ENCODE peak calls at places on chromosomes 11 and 22, in six cellular contexts. L is GM13976; O is thoracic aorta; N is mammary epithelial cell; T is uterus; P is CD8-positive, alpha-beta T cell. B is an unnamed sample.

GRCh38 chr11:99069831-99070444 is 49.2 kb downstream of the CNTN5 start:
- DNase-seq in O (no peak), N (peak; percentile 0), T (no peak), L (no peak), P (no peak), B (no peak)

GRCh38 chr11:63670738-63671321 is 346 bp downstream of the ATL3 start:
- DNase-seq in O (no peak), P (peak; percentile 28), N (peak; percentile 44), L (peak; percentile 67), T (peak; percentile 61), B (peak; percentile 72)

GRCh38 chr11:31442086-31442485 is 67.3 kb downstream of the IMMP1L start:
- DNase-seq in O (no peak), L (no peak), P (no peak), T (no peak), N (no peak), B (no peak)

GRCh38 chr11:104925850-104926249 is 27.6 kb upstream of the CASP12 start:
- DNase-seq in P (no peak), L (no peak), T (no peak), N (no peak), O (no peak), B (no peak)

GRCh38 chr11:134476435-134477021 is 64.5 kb upstream of the B3GAT1 start:
- DNase-seq in T (no peak), N (no peak), L (no peak), O (no peak), P (no peak), B (no peak)

GRCh38 chr11:109267293-109268095 is 154.5 kb upstream of the C11orf87 start:
- DNase-seq in L (no peak), T (no peak), O (no peak), P (no peak), N (peak; percentile 78), B (no peak)

GRCh38 chr11:44823920-44824704 is 97.3 kb downstream of the TSPAN18 start:
- DNase-seq in N (no peak), O (no peak), L (no peak), T (no peak), P (no peak), B (no peak)

GRCh38 chr22:19143967-19144400 is 467 bp downstream of the ESS2 start:
- DNase-seq in P (peak; percentile 29), O (no peak), T (no peak), N (peak; percentile 24), L (no peak), B (no peak)

GRCh38 chr22:37020192-37020479 is 594 bp downstream of the MPST start:
- DNase-seq in T (peak; percentile 27), L (no peak), O (no peak), N (peak; percentile 56), P (no peak), B (no peak)

GRCh38 chr22:22787805-22788459 is 99.7 kb upstream of the IGLL5 start:
- DNase-seq in L (peak; percentile 83), O (no peak), N (peak; percentile 12), P (peak; percentile 76), T (peak; percentile 24), B (peak; percentile 66)

GRCh38 chr11:79768343-79768742 is 327.5 kb upstream of the TENM4 start:
- DNase-seq in P (no peak), T (no peak), O (no peak), L (no peak), N (no peak), B (no peak)

GRCh38 chr11:17473071-17473744 is 3.4 kb downstream of the ABCC8 start:
- DNase-seq in P (no peak), O (no peak), N (peak; percentile 11), L (no peak), T (no peak), B (no peak)

GRCh38 chr11:111312076-111312475 is 13.7 kb downstream of the POU2AF3 start:
- DNase-seq in O (no peak), P (no peak), T (no peak), L (no peak), N (no peak), B (no peak)

GRCh38 chr22:38866399-38867123 is 5.5 kb downstream of the CBX6 start:
- DNase-seq in O (no peak), P (no peak), N (no peak), L (no peak), T (peak; percentile 17), B (no peak)

GRCh38 chr11:20559523-20560300 is 39.7 kb upstream of the SLC6A5 start:
- DNase-seq in L (no peak), P (no peak), N (peak; percentile 80), T (no peak), O (no peak), B (no peak)

GRCh38 chr22:23256986-23257888 is 76.9 kb downstream of the BCR start:
- DNase-seq in N (peak; percentile 32), L (no peak), T (peak; percentile 72), O (peak; percentile 65), P (no peak), B (peak; percentile 74)

GRCh38 chr11:30155428-30155827 is 75.4 kb upstream of the FSHB start:
- DNase-seq in L (no peak), O (no peak), P (no peak), T (no peak), N (no peak), B (no peak)

GRCh38 chr22:46576556-46577351 is 39.3 kb upstream of the CELSR1 start:
- DNase-seq in N (peak; percentile 39), L (peak; percentile 92), T (peak; percentile 53), P (peak; percentile 65), O (no peak), B (peak; percentile 80)

GRCh38 chr22:44671742-44672141 is 30.3 kb upstream of the PRR5 start:
- DNase-seq in O (no peak), T (no peak), L (no peak), N (peak; percentile 42), P (no peak), B (no peak)

GRCh38 chr22:37681556-37682049 is 4.5 kb upstream of the NOL12 start:
- DNase-seq in P (peak; percentile 78), N (peak; percentile 79), L (peak; percentile 85), O (no peak), T (peak; percentile 76), B (peak; percentile 76)

GRCh38 chr11:88629496-88629895 is 292.0 kb upstream of the CTSC start:
- DNase-seq in L (no peak), N (peak; percentile 2), T (no peak), O (no peak), P (no peak), B (no peak)

GRCh38 chr11:6962673-6963072 is 36.4 kb downstream of the ZNF215 start:
- DNase-seq in N (no peak), O (no peak), P (no peak), T (no peak), L (no peak), B (no peak)

GRCh38 chr22:38243007-38243775 is 29.6 kb downstream of the TMEM184B start:
- DNase-seq in P (no peak), N (peak; percentile 22), L (no peak), O (no peak), T (no peak), B (no peak)

GRCh38 chr11:110125632-110126031 is 32.4 kb downstream of the ZC3H12C start:
- DNase-seq in N (peak; percentile 34), P (no peak), O (no peak), L (no peak), T (no peak), B (no peak)

GRCh38 chr11:71420455-71421241 is 27.5 kb downstream of the DHCR7 start:
- DNase-seq in P (no peak), O (no peak), L (no peak), T (no peak), N (peak; percentile 21), B (no peak)

GRCh38 chr11:119774180-119774763 is 45.3 kb upstream of the NECTIN1 start:
- DNase-seq in P (no peak), N (peak; percentile 29), O (no peak), T (no peak), L (no peak), B (peak; percentile 18)
- TF ChIP-seq CTCF in P (no peak), N (no peak), O (no peak), T (no peak), L (no peak), B (no peak)

GRCh38 chr11:118659314-118659939 is 20.0 kb downstream of the TREH start:
- DNase-seq in N (peak; percentile 58), T (peak; percentile 95), P (peak; percentile 91), O (peak; percentile 91), L (peak; percentile 97), B (peak; percentile 94)

GRCh38 chr11:118657709-118658108 is 21.7 kb downstream of the TREH start:
- DNase-seq in T (no peak), O (no peak), N (no peak), P (no peak), L (no peak), B (no peak)

GRCh38 chr11:118657238-118657637 is 22.2 kb downstream of the TREH start:
- DNase-seq in T (no peak), L (no peak), N (no peak), P (no peak), O (no peak), B (no peak)

GRCh38 chr11:118659956-118660645 is 19.3 kb downstream of the TREH start:
- DNase-seq in T (no peak), O (no peak), L (no peak), N (no peak), P (no peak), B (no peak)

GRCh38 chr11:118658372-118659313 is 20.8 kb downstream of the TREH start:
- DNase-seq in L (no peak), P (no peak), T (peak; percentile 41), N (no peak), O (no peak), B (no peak)
- TF ChIP-seq CTCF in L (no peak), P (no peak), T (no peak), N (peak; percentile 23), O (peak; percentile 20), B (no peak)

GRCh38 chr11:116219171-116219635 is 553.6 kb downstream of the BUD13 start:
- DNase-seq in P (no peak), L (no peak), O (no peak), N (no peak), T (no peak), B (no peak)

GRCh38 chr11:116217441-116217840 is 555.3 kb downstream of the BUD13 start:
- DNase-seq in P (no peak), L (no peak), O (no peak), T (no peak), N (no peak), B (no peak)

GRCh38 chr11:116217006-116217405 is 555.8 kb downstream of the BUD13 start:
- DNase-seq in L (no peak), N (peak; percentile 8), T (no peak), P (no peak), O (no peak), B (no peak)

GRCh38 chr11:116211166-116211565 is 561.6 kb downstream of the BUD13 start:
- DNase-seq in O (no peak), N (no peak), P (no peak), L (no peak), T (no peak), B (no peak)

GRCh38 chr11:116215471-116216113 is 557.2 kb downstream of the BUD13 start:
- DNase-seq in N (no peak), T (no peak), P (no peak), O (no peak), L (no peak), B (no peak)
- TF ChIP-seq CTCF in N (peak; percentile 38), T (no peak), P (no peak), O (no peak), L (no peak), B (no peak)

DNA sequence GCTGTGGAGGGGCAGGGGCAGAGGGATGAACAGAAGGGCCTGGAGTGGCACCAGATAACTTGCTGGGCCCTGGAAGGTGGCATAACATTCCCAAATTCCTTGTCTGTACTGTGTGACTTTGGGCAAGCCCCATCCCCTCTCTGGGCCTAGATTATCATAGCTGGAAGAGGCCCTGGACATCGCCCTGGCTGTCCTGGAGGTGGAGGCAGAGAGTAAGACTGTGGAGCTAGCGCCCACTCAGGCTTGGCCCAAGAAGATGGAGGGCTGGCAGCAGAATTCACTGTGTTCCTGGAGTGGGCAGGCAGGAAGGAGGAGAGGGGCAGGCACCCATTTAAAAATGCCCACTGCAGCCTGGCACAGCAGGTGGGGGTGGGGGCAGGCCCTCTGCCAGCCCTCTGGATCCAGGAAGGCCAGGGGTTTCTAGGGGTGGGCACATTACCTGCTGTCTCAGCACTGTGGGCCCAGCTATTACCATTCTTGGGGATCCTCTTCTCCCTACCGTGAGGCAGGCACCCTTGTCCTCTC is 22.6 kb downstream of the ARHGEF17 start:
- DNase-seq in O (no peak), P (no peak), T (no peak), L (no peak), N (no peak), B (peak; percentile 36)
- TF ChIP-seq CTCF in O (no peak), P (no peak), T (no peak), L (no peak), N (peak; percentile 29), B (no peak)